ENCODE peak calls at places on chromosomes 1 and 21, in ten cellular contexts. V, S, P, H, O, E, D, G, U and B are unnamed samples.
A peak's percentile ranks its signal among the peaks of the same experiment; 100 is the strongest.

GRCh38 chr1:59554011-59554673 is 257.2 kb downstream of the FGGY start:
- DNase-seq in V (no peak), S (no peak), P (no peak), H (no peak), O (no peak), E (no peak), D (no peak), G (no peak), U (no peak), B (no peak)

GRCh38 chr1:69994261-69994660 is 211.1 kb downstream of the LRRC40 start:
- DNase-seq in V (no peak), S (peak; percentile 37), P (no peak), H (no peak), O (no peak), E (no peak), D (no peak), G (no peak), U (no peak), B (no peak)

GRCh38 chr1:200240655-200241054 is 169.2 kb downstream of the ZNF281 start:
- DNase-seq in V (no peak), S (no peak), P (no peak), H (no peak), O (no peak), E (no peak), D (no peak), G (no peak), U (no peak), B (no peak)

GRCh38 chr1:209363112-209363511 is 220.4 kb upstream of the CAMK1G start:
- DNase-seq in V (peak; percentile 20), S (no peak), P (peak; percentile 93), H (no peak), O (no peak), E (peak; percentile 13), D (no peak), G (no peak), U (no peak), B (peak; percentile 29)

GRCh38 chr21:44549525-44550211 is 1.6 kb downstream of the KRTAP10-2 start:
- DNase-seq in V (no peak), S (no peak), P (no peak), H (no peak), O (peak; percentile 7), E (no peak), D (no peak), G (no peak), U (no peak), B (peak; percentile 42)

GRCh38 chr1:43128816-43129215 is 43.3 kb downstream of the EBNA1BP2 start:
- DNase-seq in V (no peak), S (no peak), P (no peak), H (no peak), O (no peak), E (no peak), D (no peak), G (no peak), U (no peak), B (no peak)

GRCh38 chr1:38990401-38990745 is 703 bp upstream of the AKIRIN1 start:
- DNase-seq in V (no peak), S (peak; percentile 28), P (no peak), H (peak; percentile 48), O (no peak), E (no peak), D (no peak), G (no peak), U (no peak), B (no peak)

GRCh38 chr1:32900956-32901822 is at the start of gene TMEM54:
- DNase-seq in V (peak; percentile 67), S (peak; percentile 37), P (peak; percentile 35), H (peak; percentile 51), O (peak; percentile 50), E (peak; percentile 73), D (no peak), G (no peak), U (peak; percentile 64), B (peak; percentile 62)

GRCh38 chr21:32134441-32135159 is 144.2 kb downstream of the MIS18A start:
- DNase-seq in V (no peak), S (no peak), P (no peak), H (no peak), O (no peak), E (no peak), D (no peak), G (no peak), U (no peak), B (no peak)

GRCh38 chr1:217244946-217245345 is 385.9 kb downstream of the GPATCH2 start:
- DNase-seq in V (no peak), S (no peak), P (no peak), H (no peak), O (no peak), E (no peak), D (no peak), G (no peak), U (no peak), B (no peak)